ENCODE peak calls at places on chromosomes 11 and 22, in four cellular contexts. M, Y, G and N are unnamed samples.

GRCh38 chr11:65953471-65953870 is 8.1 kb upstream of the SART1 start:
- DNase-seq in Y (no peak), G (peak), M (no peak), N (no peak)

GRCh38 chr11:48013269-48013901 is 33.0 kb downstream of the PTPRJ start:
- DNase-seq in Y (peak), M (peak), G (peak), N (no peak)

GRCh38 chr22:36554101-36554500 is 25.1 kb upstream of the EIF3D start:
- DNase-seq in M (no peak), G (no peak), Y (no peak), N (peak)

GRCh38 chr22:19962909-19963806 is 21.5 kb upstream of the TXNRD2 start:
- DNase-seq in M (peak), G (peak), Y (peak), N (peak)

GRCh38 chr11:61258546-61258945 is 17.6 kb downstream of the PGA5 start:
- DNase-seq in Y (no peak), M (no peak), G (no peak), N (no peak)

GRCh38 chr11:118135051-118135795 is 17.4 kb downstream of the SCN4B start:
- DNase-seq in M (no peak), Y (no peak), G (no peak), N (no peak)

GRCh38 chr22:47192651-47193437 is 430.4 kb downstream of the TBC1D22A start:
- DNase-seq in Y (no peak), M (no peak), G (peak), N (peak)

GRCh38 chr11:44143987-44144909 is 48.8 kb downstream of the EXT2 start:
- DNase-seq in G (no peak), M (peak), Y (no peak), N (no peak)

GRCh38 chr11:101264303-101264702 is 134.7 kb upstream of the PGR start:
- DNase-seq in M (no peak), Y (no peak), G (no peak), N (no peak)

GRCh38 chr11:116329354-116330090 is 443.3 kb downstream of the BUD13 start:
- DNase-seq in G (no peak), Y (no peak), M (no peak), N (peak)

GRCh38 chr11:13073119-13073981 is 64.2 kb downstream of the RASSF10 start:
- DNase-seq in Y (peak), M (peak), G (no peak), N (no peak)

GRCh38 chr22:47575291-47575690 is 812.8 kb downstream of the TBC1D22A start:
- DNase-seq in M (no peak), Y (no peak), G (no peak), N (no peak)